ENCODE peak calls at places on chromosomes 2 and 18, in ten cellular contexts. B is activated T-helper 1 cell treated with anti-CD3 and anti-CD28 coated beads, Interleukin-2, amount 50 U/mL, for 16 hours; S is KBM-7; J is activated CD8-positive, alpha-beta T cell treated with anti-CD3 and anti-CD28 coated beads, Interleukin-2, amount 10 ng/mL, durations not matched to agents 7 days and 5 days; T is amygdala; I is midbrain; D is stimulated activated CD4-positive, alpha-beta T cell treated with anti-CD3 and anti-CD28 coated beads, Interleukin-15, amount 100 ng/mL, for 1 hour; R is T-helper 2 cell treated with Interferon-gamma antibody and Interleukin-4, amounts not matched to agents 5 μg/mL and 100 μg/mL, for 36 hours; P is naive thymus-derived CD8-positive, alpha-beta T cell; Z is GM03348. K is an unnamed sample.

GRCh38 chr2:217859926-217860325 is 142.9 kb downstream of the TNS1 start:
- DNase-seq in Z (no peak), S (no peak), P (no peak), B (no peak), I (no peak), D (no peak), T (no peak), J (no peak), R (no peak), K (no peak)

GRCh38 chr18:39389800-39390379 is 1824.3 kb upstream of the CELF4 start:
- DNase-seq in J (no peak), T (no peak), S (no peak), D (no peak), P (no peak), Z (no peak), B (no peak), I (no peak), R (no peak), K (no peak)

GRCh38 chr2:119672161-119672862 is 6.7 kb upstream of the TMEM177 start:
- DNase-seq in D (no peak), Z (no peak), T (no peak), R (no peak), P (no peak), B (no peak), J (no peak), S (no peak), I (no peak), K (no peak)

GRCh38 chr2:37593024-37593423 is 78.4 kb downstream of the CDC42EP3 start:
- DNase-seq in R (no peak), J (no peak), B (no peak), T (no peak), P (no peak), S (no peak), D (no peak), I (no peak), Z (no peak), K (no peak)

GRCh38 chr2:70029814-70030409 is 57.4 kb upstream of the PCBP1 start:
- DNase-seq in J (no peak), P (no peak), Z (peak), I (peak), B (no peak), S (no peak), D (no peak), T (no peak), R (no peak), K (no peak)

GRCh38 chr2:102101844-102102635 is 40.5 kb upstream of the IL1R1 start:
- DNase-seq in D (no peak), R (no peak), Z (no peak), S (no peak), B (no peak), P (no peak), I (no peak), J (no peak), T (no peak), K (no peak)

GRCh38 chr2:228545041-228545440 is 363.6 kb upstream of the SPHKAP start:
- DNase-seq in T (no peak), Z (peak), S (no peak), R (no peak), D (no peak), J (no peak), P (no peak), B (no peak), I (no peak), K (no peak)

GRCh38 chr2:86105252-86105968 is at the start of gene POLR1A:
- DNase-seq in P (no peak), D (peak), B (peak), T (peak), I (peak), S (peak), J (peak), Z (peak), R (peak), K (peak)

GRCh38 chr2:96764253-96764637 is 3.5 kb downstream of the CNNM4 start:
- DNase-seq in T (no peak), R (no peak), B (no peak), S (peak), D (no peak), I (peak), Z (no peak), J (no peak), P (no peak), K (no peak)

GRCh38 chr2:238216651-238217184 is 13.2 kb upstream of the ILKAP start:
- DNase-seq in T (peak), I (peak), J (no peak), R (no peak), Z (no peak), S (no peak), P (no peak), D (no peak), B (no peak), K (peak)

GRCh38 chr2:126775300-126775985 is 119.5 kb downstream of the GYPC start:
- DNase-seq in T (no peak), I (no peak), Z (no peak), B (no peak), P (no peak), R (no peak), D (no peak), S (no peak), J (no peak), K (no peak)

GRCh38 chr2:25897500-25897899 is 19.2 kb upstream of the ASXL2 start:
- DNase-seq in R (no peak), D (no peak), Z (no peak), B (no peak), J (no peak), S (peak), T (no peak), P (no peak), I (no peak), K (no peak)

GRCh38 chr2:144348846-144349245 is 171.1 kb downstream of the ZEB2 start:
- DNase-seq in D (no peak), T (no peak), I (no peak), Z (no peak), S (no peak), J (no peak), R (no peak), B (no peak), P (no peak), K (no peak)

K was measured in substantia nigra.